ENCODE peak calls at places on chromosomes 1 and 21, in eight cellular contexts. Y is AG04450; E is activated CD4-positive, alpha-beta memory T cell treated with anti-CD3 and anti-CD28 coated beads, Interleukin-2, amount 10 ng/mL, durations not matched to agents 7 days and 5 days; W is NCI-H226; I is mucosa of gallbladder; D is uterus; G is EL; F is GM23248. Z is an unnamed sample.

GRCh38 chr1:213094446-213094845 is 43.4 kb downstream of the RPS6KC1 start:
- DNase-seq in Y (no peak), E (no peak), W (no peak), I (no peak), D (no peak), G (no peak), F (no peak), Z (no peak)

GRCh38 chr1:37752583-37753471 is 12.1 kb downstream of the EPHA10 start:
- DNase-seq in Y (no peak), E (peak), W (peak), I (no peak), D (no peak), G (no peak), F (peak), Z (no peak)

GRCh38 chr21:35319684-35320083 is 270.6 kb upstream of the RUNX1 start:
- DNase-seq in Y (no peak), E (no peak), W (no peak), I (no peak), D (no peak), G (no peak), F (peak), Z (no peak)

GRCh38 chr1:181094813-181095212 is 6.3 kb downstream of the IER5 start:
- DNase-seq in Y (peak), E (no peak), W (peak), I (peak), D (peak), G (peak), F (peak), Z (no peak)

GRCh38 chr1:156781585-156782186 is 14.4 kb downstream of the PRCC start:
- DNase-seq in Y (no peak), E (no peak), W (peak), I (no peak), D (no peak), G (peak), F (peak), Z (no peak)

GRCh38 chr1:15220024-15220392 is 27.0 kb upstream of the FHAD1 start:
- DNase-seq in Y (no peak), E (no peak), W (no peak), I (no peak), D (no peak), G (no peak), F (no peak), Z (no peak)

GRCh38 chr1:7265771-7266371 is 480.6 kb downstream of the CAMTA1 start:
- DNase-seq in Y (peak), E (no peak), W (peak), I (peak), D (no peak), G (peak), F (peak), Z (peak)

GRCh38 chr1:84077476-84078107 is 66.5 kb upstream of the PRKACB start:
- DNase-seq in Y (no peak), E (peak), W (peak), I (peak), D (peak), G (peak), F (peak), Z (peak)

GRCh38 chr1:160112370-160112769 is 3.2 kb upstream of the ATP1A2 start:
- DNase-seq in Y (no peak), E (no peak), W (no peak), I (no peak), D (no peak), G (no peak), F (no peak), Z (no peak)

GRCh38 chr1:27122652-27123051 is 32.3 kb downstream of the SLC9A1 start:
- DNase-seq in Y (no peak), E (no peak), W (no peak), I (peak), D (no peak), G (peak), F (peak), Z (peak)

GRCh38 chr21:35713914-35714313 is 346.4 kb downstream of the SETD4 start:
- DNase-seq in Y (no peak), E (no peak), W (no peak), I (no peak), D (no peak), G (no peak), F (no peak), Z (no peak)

GRCh38 chr1:1894354-1895049 is 3.6 kb upstream of the GNB1 start:
- DNase-seq in Y (no peak), E (no peak), W (no peak), I (no peak), D (no peak), G (no peak), F (no peak), Z (no peak)

GRCh38 chr1:244114895-244115294 is 63.8 kb downstream of the ZBTB18 start:
- DNase-seq in Y (no peak), E (no peak), W (peak), I (no peak), D (no peak), G (peak), F (no peak), Z (no peak)

GRCh38 chr1:2297246-2298011 is 69.3 kb downstream of the SKI start:
- DNase-seq in Y (no peak), E (no peak), W (no peak), I (no peak), D (no peak), G (no peak), F (no peak), Z (no peak)

GRCh38 chr1:154337253-154337894 is 12.0 kb downstream of the ATP8B2 start:
- DNase-seq in Y (no peak), E (no peak), W (no peak), I (no peak), D (no peak), G (no peak), F (no peak), Z (no peak)

GRCh38 chr1:109808703-109809102 is 45.0 kb upstream of the EPS8L3 start:
- DNase-seq in Y (no peak), E (no peak), W (no peak), I (no peak), D (no peak), G (no peak), F (no peak), Z (no peak)

GRCh38 chr1:198909973-198910372 is 271.1 kb downstream of the PTPRC start:
- DNase-seq in Y (no peak), E (no peak), W (peak), I (no peak), D (no peak), G (peak), F (peak), Z (peak)

Z was measured in pulmonary artery endothelial cell.